ENCODE peak calls at places on chromosomes 3 and 15, in nine cellular contexts. H is uterus, W is Peyer's patch, O is esophagus squamous epithelium, L is IMR-90, S is transverse colon, C is heart left ventricle, P is adrenal gland, A is spleen. F is an unnamed sample. For H3K4me1, the result is how much of the 10 kb centered on the place peaks cover.

GRCh38 chr3:82001276-82001953 is 240.0 kb upstream of the GBE1 start:
- DNase-seq in H (no peak), W (no peak), O (no peak), L (no peak), S (no peak), C (no peak), P (no peak), A (no peak), F (no peak)

GRCh38 chr3:58899159-58899952 is 150.5 kb downstream of the CFAP20DC start:
- DNase-seq in H (peak), W (peak), O (no peak), L (no peak), S (peak), C (peak), P (peak), A (peak), F (no peak)

GRCh38 chr15:88695046-88695445 is 56.2 kb downstream of the ISG20 start:
- DNase-seq in H (no peak), W (no peak), O (no peak), L (no peak), S (no peak), C (no peak), P (no peak), A (no peak), F (no peak)

GRCh38 chr3:9750556-9751411 is 1.0 kb downstream of the OGG1 start:
- DNase-seq in H (no peak), W (peak), O (no peak), L (peak), S (peak), C (no peak), P (no peak), A (no peak), F (no peak)

GRCh38 chr3:101542952-101543351 is 18.7 kb upstream of the TRMT10C start:
- DNase-seq in H (no peak), W (no peak), O (no peak), L (no peak), S (no peak), C (no peak), P (no peak), A (no peak), F (no peak)

GRCh38 chr15:100879461-100880138 is at the start of gene ALDH1A3:
- DNase-seq in H (peak), W (no peak), O (no peak), L (peak), S (peak), C (no peak), P (no peak), A (no peak), F (peak)

GRCh38 chr15:29451201-29451781 is 181.7 kb upstream of the NSMCE3 start:
- DNase-seq in H (no peak), W (no peak), O (no peak), L (no peak), S (no peak), C (peak), P (no peak), A (no peak), F (no peak)

GRCh38 chr3:65561617-65562016 is 477.1 kb downstream of the MAGI1 start:
- DNase-seq in H (no peak), W (no peak), O (no peak), L (no peak), S (no peak), C (no peak), P (no peak), A (no peak), F (no peak)

GRCh38 chr3:188123170-188123920 is 30.6 kb upstream of the LPP start:
- DNase-seq in H (no peak), W (no peak), O (no peak), L (peak), S (no peak), C (no peak), P (no peak), A (no peak), F (no peak)

GRCh38 chr3:13265016-13265415 is 155.1 kb downstream of the NUP210 start:
- DNase-seq in H (no peak), W (no peak), O (no peak), L (no peak), S (no peak), C (peak), P (no peak), A (peak), F (no peak)

GRCh38 chr3:45435961-45436360 is 47.6 kb downstream of the LARS2 start:
- DNase-seq in H (no peak), W (no peak), O (no peak), L (no peak), S (no peak), C (no peak), P (no peak), A (no peak), F (no peak)

GRCh38 chr3:12316721-12317351 is 28.0 kb downstream of the PPARG start:
- DNase-seq in H (no peak), W (no peak), O (no peak), L (no peak), S (no peak), C (no peak), P (no peak), A (no peak), F (no peak)

GRCh38 chr3:123540285-123540684 is 44.6 kb downstream of the HACD2 start:
- DNase-seq in H (no peak), W (no peak), O (no peak), L (peak), S (no peak), C (no peak), P (no peak), A (no peak), F (no peak)

GRCh38 chr15:79311901-79312553 is 1.1 kb downstream of the TMED3 start:
- DNase-seq in H (no peak), W (no peak), O (no peak), L (no peak), S (no peak), C (no peak), P (no peak), A (no peak), F (no peak)

GRCh38 chr15:74364936-74365618 is 2.4 kb downstream of the CYP11A1 start:
- DNase-seq in H (no peak), W (peak), O (no peak), L (peak), S (no peak), C (no peak), P (peak), A (no peak), F (no peak)

GRCh38 chr3:175591375-175591774 is 732.2 kb downstream of the NAALADL2 start:
- DNase-seq in H (no peak), W (no peak), O (no peak), L (no peak), S (no peak), C (no peak), P (no peak), A (no peak), F (no peak)

GRCh38 chr3:152299243-152299976 is 30.7 kb downstream of the MBNL1 start:
- DNase-seq in H (no peak), W (no peak), O (no peak), L (no peak), S (no peak), C (no peak), P (peak), A (no peak), F (no peak)

GRCh38 chr3:31275038-31275562 is 257.6 kb upstream of the STT3B start:
- DNase-seq in H (no peak), W (no peak), O (no peak), L (peak), S (no peak), C (no peak), P (peak), A (no peak), F (no peak)

GRCh38 chr15:75042730-75043508 is 19.5 kb downstream of the PPCDC start:
- DNase-seq in H (peak), W (peak), O (peak), L (peak), S (peak), C (peak), P (peak), A (peak), F (no peak)

GRCh38 chr3:157156844-157157635 is 2.9 kb downstream of the CCNL1 start:
- DNase-seq in H (no peak), W (no peak), O (no peak), L (peak), S (no peak), C (no peak), P (no peak), A (no peak), F (no peak)

GRCh38 chr3:33989229-33989628 is 190.8 kb downstream of the PDCD6IP start:
- DNase-seq in H (no peak), W (no peak), O (no peak), L (no peak), S (no peak), C (peak), P (no peak), A (no peak), F (no peak)

GRCh38 chr3:127790580-127791183 is 31.6 kb downstream of the MGLL start:
- DNase-seq in H (no peak), W (peak), O (no peak), L (no peak), S (no peak), C (no peak), P (no peak), A (peak), F (no peak)

GRCh38 chr3:71902258-71903128 is 117.5 kb upstream of the PROK2 start:
- DNase-seq in H (no peak), W (no peak), O (no peak), L (no peak), S (no peak), C (no peak), P (no peak), A (no peak), F (no peak)

GRCh38 chr3:179454887-179455286 is 3.6 kb upstream of the GNB4 start:
- DNase-seq in H (no peak), W (no peak), O (no peak), L (peak), S (no peak), C (no peak), P (no peak), A (no peak), F (no peak)

GRCh38 chr3:107985496-107985895 is 105.3 kb downstream of the CD47 start:
- DNase-seq in H (no peak), W (no peak), O (no peak), L (no peak), S (no peak), C (no peak), P (no peak), A (no peak), F (no peak)

GRCh38 chr3:35523838-35524237 is 115.5 kb upstream of the ARPP21 start:
- DNase-seq in H (no peak), W (no peak), O (no peak), L (no peak), S (no peak), C (no peak), P (no peak), A (no peak), F (no peak)

GRCh38 chr15:29699791-29700190 is 122.5 kb downstream of the TJP1 start:
- DNase-seq in H (no peak), W (no peak), O (no peak), L (no peak), S (no peak), C (no peak), P (no peak), A (no peak), F (no peak)

GRCh38 chr3:58214484-58215316 is 3.9 kb upstream of the DNASE1L3 start:
- DNase-seq in H (no peak), W (no peak), O (no peak), L (peak), S (peak), C (no peak), P (no peak), A (peak), F (no peak)

GRCh38 chr3:122577409-122578028 is at the start of gene PARP15:
- DNase-seq in H (no peak), W (peak), O (no peak), L (no peak), S (peak), C (no peak), P (no peak), A (peak), F (no peak)

GRCh38 chr15:50549326-50549725 is 2.9 kb upstream of the USP50 start:
- DNase-seq in H (no peak), W (no peak), O (no peak), L (no peak), S (no peak), C (no peak), P (no peak), A (no peak), F (no peak)

DNA sequence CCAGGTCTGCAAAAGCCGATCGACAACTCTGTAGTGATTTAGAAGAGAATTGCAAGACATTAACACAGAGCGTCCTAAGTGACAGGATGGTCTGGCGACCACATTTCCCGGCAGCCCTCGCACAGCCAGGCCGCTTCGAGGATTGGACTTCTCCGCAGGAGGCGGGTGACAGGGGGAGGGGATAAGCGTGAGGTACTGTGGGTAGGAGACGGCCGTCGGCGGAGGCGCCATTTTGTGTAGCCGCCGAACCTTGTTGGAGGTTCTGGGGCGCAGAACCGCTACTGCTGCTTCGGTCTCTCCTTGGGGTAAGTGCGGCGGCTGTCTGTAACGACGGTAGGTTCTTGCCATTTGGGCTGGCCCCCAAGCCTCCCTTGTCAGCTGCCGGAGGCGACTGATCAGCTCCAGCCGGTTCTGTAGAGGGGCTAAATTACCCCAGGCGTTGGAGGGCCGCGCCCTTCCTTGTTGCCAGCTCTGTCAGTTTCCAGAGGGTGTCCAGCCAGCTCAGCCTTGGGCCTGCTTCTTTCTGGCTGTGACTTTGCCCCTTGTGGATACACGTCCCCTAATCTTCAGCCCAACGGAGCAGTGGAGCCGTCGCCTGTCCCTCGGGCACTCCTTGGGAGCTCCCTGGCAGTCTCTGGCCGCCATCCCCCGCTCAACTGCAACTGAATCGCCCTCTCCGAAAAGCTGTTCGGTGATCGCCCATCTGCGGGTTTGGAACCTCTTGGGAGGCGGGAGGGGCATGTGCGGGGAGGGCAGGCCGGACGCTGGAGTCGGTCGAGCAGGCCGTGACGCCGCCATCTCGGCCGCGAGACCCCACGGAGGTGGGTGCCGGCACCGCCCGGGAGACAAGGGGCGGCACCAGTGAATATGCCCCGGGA is at the start of gene RBM5:
- DNase-seq in H (peak), W (peak), O (peak), L (peak), S (peak), C (peak), P (peak), A (peak), F (peak)
- TF ChIP-seq POLR2A in H (peak), W (peak), O (peak), L (peak), S (peak), C (peak), P (no peak), A (no peak), F (peak)

GRCh38 chr15:25368855-25369254 is 70.0 kb downstream of the UBE3A start:
- DNase-seq in H (no peak), W (no peak), O (no peak), L (peak), S (no peak), C (no peak), P (no peak), A (no peak), F (no peak)
- H3K27ac ChIP-seq in H (no peak), W (no peak), O (no peak), L (no peak), S (no peak), C (no peak), P (no peak), A (no peak), F (no peak)

GRCh38 chr3:25456723-25457122 is 28.7 kb downstream of the RARB start:
- DNase-seq in H (no peak), W (no peak), O (no peak), L (no peak), S (no peak), C (no peak), P (no peak), A (no peak), F (no peak)
- H3K4me1 ChIP-seq in H (under half), W (under half), O (under half), L (under half), S (under half), C (half or more), P (under half), A (under half), F (under half)

GRCh38 chr3:4464579-4464978 is 2.5 kb downstream of the SUMF1 start:
- DNase-seq in H (no peak), W (no peak), O (no peak), L (no peak), S (no peak), C (no peak), P (no peak), A (no peak), F (no peak)

GRCh38 chr3:4462641-4463040 is 4.4 kb downstream of the SUMF1 start:
- DNase-seq in H (no peak), W (no peak), O (no peak), L (no peak), S (no peak), C (no peak), P (no peak), A (no peak), F (no peak)

GRCh38 chr3:4467522-4467867 is 426 bp upstream of the SUMF1 start:
- DNase-seq in H (no peak), W (no peak), O (no peak), L (no peak), S (no peak), C (no peak), P (no peak), A (no peak), F (no peak)

GRCh38 chr3:4471907-4472306 is 4.8 kb upstream of the SUMF1 start:
- DNase-seq in H (no peak), W (no peak), O (no peak), L (no peak), S (no peak), C (no peak), P (no peak), A (no peak), F (no peak)

DNA sequence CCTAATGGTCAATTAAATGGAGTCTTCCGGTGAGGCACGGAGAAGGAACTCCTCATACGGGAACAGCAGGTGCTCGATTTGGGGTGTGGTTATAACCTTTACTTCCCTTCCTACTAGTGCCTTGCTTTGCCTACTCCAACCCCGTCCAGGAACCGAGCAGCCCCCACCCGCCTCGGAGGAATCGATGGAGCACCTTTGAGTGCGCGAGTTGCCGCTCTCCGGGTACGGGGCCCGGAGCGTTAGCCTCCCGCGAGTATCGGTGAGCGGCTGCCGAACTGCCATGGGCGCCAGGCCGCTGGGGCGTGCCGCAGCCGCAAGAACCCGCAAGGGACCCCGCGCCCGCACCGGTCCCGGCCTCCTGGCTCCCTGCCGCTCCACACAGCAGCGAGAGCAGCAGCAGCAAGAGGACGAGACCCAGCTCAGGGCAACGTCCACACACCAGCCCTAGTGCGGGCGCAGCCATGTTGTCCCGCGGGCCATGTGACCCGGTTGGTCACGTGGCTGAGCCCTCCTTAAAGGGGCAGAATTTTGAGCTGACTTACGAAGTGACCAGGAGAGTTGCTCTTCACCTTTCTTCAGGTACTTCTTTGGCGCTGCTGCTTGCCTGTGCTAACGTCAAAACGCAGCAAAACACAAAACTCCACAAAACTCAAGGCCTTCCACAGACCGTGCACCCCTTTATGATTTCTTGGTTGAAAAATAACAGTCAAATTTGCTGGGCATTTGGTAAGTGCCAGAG is at the start of gene SUMF1:
- DNase-seq in H (peak), W (peak), O (peak), L (peak), S (peak), C (peak), P (peak), A (peak), F (peak)
- TF ChIP-seq POLR2A in H (peak), W (peak), O (no peak), L (peak), S (peak), C (peak), P (peak), A (no peak), F (peak)

DNA sequence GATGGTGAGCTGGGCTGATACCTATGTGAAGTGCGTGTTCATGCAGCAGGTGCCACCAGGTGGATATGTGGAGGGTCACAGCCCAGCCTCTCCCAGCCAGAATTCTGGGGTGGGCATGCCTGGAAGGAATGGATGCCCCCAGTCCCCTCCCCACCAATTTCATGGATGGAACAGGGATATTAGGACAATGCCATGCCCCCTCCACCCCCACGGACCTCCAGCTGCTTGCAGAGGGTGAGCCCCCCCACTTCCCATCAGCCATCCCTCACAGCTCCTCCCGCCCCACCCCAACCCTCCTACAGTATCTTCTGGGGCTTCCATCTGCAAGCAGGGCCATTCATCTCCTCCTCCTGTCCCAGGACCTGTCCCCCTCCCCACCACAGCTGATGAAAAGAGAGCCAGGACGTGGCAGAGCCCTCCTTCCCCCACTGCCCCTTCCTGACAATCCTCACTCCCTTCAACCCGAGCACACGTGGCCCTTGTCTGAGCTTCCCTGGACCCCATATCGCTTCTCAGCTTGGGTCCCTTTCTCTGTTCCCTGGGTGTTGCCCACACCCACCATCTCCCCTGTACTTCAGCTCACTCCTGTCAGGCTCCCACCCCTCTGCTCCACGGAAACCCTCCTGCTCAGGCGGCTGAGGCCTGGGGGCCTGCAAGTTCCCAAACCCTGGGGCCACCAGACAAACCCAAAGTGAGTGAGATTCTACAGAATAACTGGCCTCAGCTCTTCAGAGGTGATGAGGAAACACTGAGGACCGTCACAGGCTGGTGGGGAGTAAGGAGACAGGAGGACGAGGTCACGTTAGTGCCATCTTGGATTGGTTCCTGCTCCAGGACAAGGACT is 2.8 kb upstream of the SEMA3G start:
- DNase-seq in H (no peak), W (no peak), O (no peak), L (no peak), S (no peak), C (no peak), P (no peak), A (peak), F (no peak)
- H3K27ac ChIP-seq in H (no peak), W (no peak), O (no peak), L (no peak), S (no peak), C (peak), P (no peak), A (no peak), F (no peak)

F was measured in prostate gland.